ENCODE peak calls at places on chromosomes 16 and 17, in five cellular contexts. One of them, this sample, is unnamed.

GRCh38 chr16:11423315-11424117 is 78.3 kb downstream of the RMI2 start:
- DNase-seq in lower leg skin: no peak
- DNase-seq in Peyer's patch: no peak
- DNase-seq in endothelial cell: no peak
- DNase-seq in activated CD8-positive, alpha-beta T cell treated with anti-CD3 and anti-CD28 coated beads for 36 hours: no peak
- DNase-seq in this sample: peak

GRCh38 chr16:3256876-3257465 is 538 bp upstream of the MEFV start:
- DNase-seq in lower leg skin: no peak
- DNase-seq in Peyer's patch: no peak
- DNase-seq in endothelial cell: no peak
- DNase-seq in activated CD8-positive, alpha-beta T cell treated with anti-CD3 and anti-CD28 coated beads for 36 hours: no peak
- DNase-seq in this sample: no peak

GRCh38 chr17:76820039-76820438 is 48.2 kb upstream of the MGAT5B start:
- DNase-seq in lower leg skin: no peak
- DNase-seq in Peyer's patch: no peak
- DNase-seq in endothelial cell: no peak
- DNase-seq in activated CD8-positive, alpha-beta T cell treated with anti-CD3 and anti-CD28 coated beads for 36 hours: no peak
- DNase-seq in this sample: no peak

GRCh38 chr16:6682142-6682811 is 650.4 kb upstream of the RBFOX1 start:
- DNase-seq in lower leg skin: peak
- DNase-seq in Peyer's patch: no peak
- DNase-seq in endothelial cell: peak
- DNase-seq in activated CD8-positive, alpha-beta T cell treated with anti-CD3 and anti-CD28 coated beads for 36 hours: peak
- DNase-seq in this sample: no peak

GRCh38 chr17:73829676-73830280 is 185.5 kb upstream of the SDK2 start:
- DNase-seq in lower leg skin: peak
- DNase-seq in Peyer's patch: no peak
- DNase-seq in endothelial cell: no peak
- DNase-seq in activated CD8-positive, alpha-beta T cell treated with anti-CD3 and anti-CD28 coated beads for 36 hours: no peak
- DNase-seq in this sample: no peak

GRCh38 chr17:34909040-34909439 is 52.2 kb downstream of the CCT6B start:
- DNase-seq in lower leg skin: no peak
- DNase-seq in Peyer's patch: no peak
- DNase-seq in endothelial cell: no peak
- DNase-seq in activated CD8-positive, alpha-beta T cell treated with anti-CD3 and anti-CD28 coated beads for 36 hours: no peak
- DNase-seq in this sample: peak

GRCh38 chr17:78490156-78490555 is 87.0 kb downstream of the DNAH17 start:
- DNase-seq in lower leg skin: no peak
- DNase-seq in Peyer's patch: no peak
- DNase-seq in endothelial cell: no peak
- DNase-seq in activated CD8-positive, alpha-beta T cell treated with anti-CD3 and anti-CD28 coated beads for 36 hours: no peak
- DNase-seq in this sample: no peak

GRCh38 chr17:61481421-61481820 is 29.2 kb downstream of the TBX4 start:
- DNase-seq in lower leg skin: no peak
- DNase-seq in Peyer's patch: no peak
- DNase-seq in endothelial cell: no peak
- DNase-seq in activated CD8-positive, alpha-beta T cell treated with anti-CD3 and anti-CD28 coated beads for 36 hours: no peak
- DNase-seq in this sample: no peak

GRCh38 chr16:83420206-83420760 is 387.5 kb upstream of the HSBP1 start:
- DNase-seq in lower leg skin: no peak
- DNase-seq in Peyer's patch: no peak
- DNase-seq in endothelial cell: peak
- DNase-seq in activated CD8-positive, alpha-beta T cell treated with anti-CD3 and anti-CD28 coated beads for 36 hours: no peak
- DNase-seq in this sample: no peak

GRCh38 chr16:945271-946047 is 25.3 kb downstream of the LMF1 start:
- DNase-seq in lower leg skin: no peak
- DNase-seq in Peyer's patch: no peak
- DNase-seq in endothelial cell: no peak
- DNase-seq in activated CD8-positive, alpha-beta T cell treated with anti-CD3 and anti-CD28 coated beads for 36 hours: no peak
- DNase-seq in this sample: no peak

GRCh38 chr16:80792031-80792430 is 12.4 kb downstream of the CDYL2 start:
- DNase-seq in lower leg skin: no peak
- DNase-seq in Peyer's patch: no peak
- DNase-seq in endothelial cell: no peak
- DNase-seq in activated CD8-positive, alpha-beta T cell treated with anti-CD3 and anti-CD28 coated beads for 36 hours: no peak
- DNase-seq in this sample: no peak

GRCh38 chr17:44351961-44352921 is 7.1 kb downstream of the GRN start:
- DNase-seq in lower leg skin: no peak
- DNase-seq in Peyer's patch: no peak
- DNase-seq in endothelial cell: no peak
- DNase-seq in activated CD8-positive, alpha-beta T cell treated with anti-CD3 and anti-CD28 coated beads for 36 hours: no peak
- DNase-seq in this sample: no peak

GRCh38 chr16:73268311-73268997 is 220.5 kb upstream of the ZFHX3 start:
- DNase-seq in lower leg skin: no peak
- DNase-seq in Peyer's patch: no peak
- DNase-seq in endothelial cell: peak
- DNase-seq in activated CD8-positive, alpha-beta T cell treated with anti-CD3 and anti-CD28 coated beads for 36 hours: no peak
- DNase-seq in this sample: no peak

GRCh38 chr17:29615492-29616299 is 7.0 kb downstream of the CORO6 start:
- DNase-seq in lower leg skin: peak
- DNase-seq in Peyer's patch: peak
- DNase-seq in endothelial cell: peak
- DNase-seq in activated CD8-positive, alpha-beta T cell treated with anti-CD3 and anti-CD28 coated beads for 36 hours: peak
- DNase-seq in this sample: peak

GRCh38 chr16:25148568-25149215 is 37.1 kb downstream of the LCMT1 start:
- DNase-seq in lower leg skin: no peak
- DNase-seq in Peyer's patch: no peak
- DNase-seq in endothelial cell: no peak
- DNase-seq in activated CD8-positive, alpha-beta T cell treated with anti-CD3 and anti-CD28 coated beads for 36 hours: no peak
- DNase-seq in this sample: no peak

GRCh38 chr17:64786337-64786736 is 124.2 kb upstream of the SMURF2 start:
- DNase-seq in lower leg skin: peak
- DNase-seq in Peyer's patch: no peak
- DNase-seq in endothelial cell: no peak
- DNase-seq in activated CD8-positive, alpha-beta T cell treated with anti-CD3 and anti-CD28 coated beads for 36 hours: no peak
- DNase-seq in this sample: no peak

GRCh38 chr17:7632492-7632894 is 2.6 kb downstream of the SHBG start:
- DNase-seq in lower leg skin: no peak
- DNase-seq in Peyer's patch: no peak
- DNase-seq in endothelial cell: peak
- DNase-seq in activated CD8-positive, alpha-beta T cell treated with anti-CD3 and anti-CD28 coated beads for 36 hours: peak
- DNase-seq in this sample: peak

GRCh38 chr16:56191807-56192643 is 736 bp downstream of the GNAO1 start:
- DNase-seq in lower leg skin: no peak
- DNase-seq in Peyer's patch: no peak
- DNase-seq in endothelial cell: no peak
- DNase-seq in activated CD8-positive, alpha-beta T cell treated with anti-CD3 and anti-CD28 coated beads for 36 hours: peak
- DNase-seq in this sample: no peak

GRCh38 chr17:69075823-69076222 is 15.1 kb upstream of the ABCA9 start:
- DNase-seq in lower leg skin: no peak
- DNase-seq in Peyer's patch: no peak
- DNase-seq in endothelial cell: no peak
- DNase-seq in activated CD8-positive, alpha-beta T cell treated with anti-CD3 and anti-CD28 coated beads for 36 hours: no peak
- DNase-seq in this sample: no peak
- TF ChIP-seq CTCF in lower leg skin: no peak
- TF ChIP-seq CTCF in Peyer's patch: no peak
- TF ChIP-seq CTCF in endothelial cell: no peak
- TF ChIP-seq CTCF in activated CD8-positive, alpha-beta T cell treated with anti-CD3 and anti-CD28 coated beads for 36 hours: no peak
- TF ChIP-seq CTCF in this sample: no peak

GRCh38 chr17:19264277-19264676 is 27.1 kb downstream of the EPN2 start:
- DNase-seq in lower leg skin: no peak
- DNase-seq in Peyer's patch: no peak
- DNase-seq in endothelial cell: no peak
- DNase-seq in activated CD8-positive, alpha-beta T cell treated with anti-CD3 and anti-CD28 coated beads for 36 hours: no peak
- DNase-seq in this sample: no peak

GRCh38 chr17:19262650-19263620 is 25.8 kb downstream of the EPN2 start:
- DNase-seq in lower leg skin: no peak
- DNase-seq in Peyer's patch: no peak
- DNase-seq in endothelial cell: no peak
- DNase-seq in activated CD8-positive, alpha-beta T cell treated with anti-CD3 and anti-CD28 coated beads for 36 hours: no peak
- DNase-seq in this sample: no peak

GRCh38 chr17:19263621-19264010 is 26.4 kb downstream of the EPN2 start:
- DNase-seq in lower leg skin: no peak
- DNase-seq in Peyer's patch: no peak
- DNase-seq in endothelial cell: no peak
- DNase-seq in activated CD8-positive, alpha-beta T cell treated with anti-CD3 and anti-CD28 coated beads for 36 hours: no peak
- DNase-seq in this sample: no peak

GRCh38 chr17:19258371-19258770 is 21.2 kb downstream of the EPN2 start:
- DNase-seq in lower leg skin: no peak
- DNase-seq in Peyer's patch: no peak
- DNase-seq in endothelial cell: no peak
- DNase-seq in activated CD8-positive, alpha-beta T cell treated with anti-CD3 and anti-CD28 coated beads for 36 hours: no peak
- DNase-seq in this sample: no peak

GRCh38 chr17:19260958-19261357 is 23.8 kb downstream of the EPN2 start:
- DNase-seq in lower leg skin: no peak
- DNase-seq in Peyer's patch: no peak
- DNase-seq in endothelial cell: no peak
- DNase-seq in activated CD8-positive, alpha-beta T cell treated with anti-CD3 and anti-CD28 coated beads for 36 hours: no peak
- DNase-seq in this sample: no peak
- TF ChIP-seq CTCF in lower leg skin: no peak
- TF ChIP-seq CTCF in Peyer's patch: no peak
- TF ChIP-seq CTCF in endothelial cell: no peak
- TF ChIP-seq CTCF in activated CD8-positive, alpha-beta T cell treated with anti-CD3 and anti-CD28 coated beads for 36 hours: no peak
- TF ChIP-seq CTCF in this sample: no peak

GRCh38 chr16:15521390-15521757 is 87.0 kb downstream of the BMERB1 start:
- DNase-seq in lower leg skin: no peak
- DNase-seq in Peyer's patch: no peak
- DNase-seq in endothelial cell: no peak
- DNase-seq in activated CD8-positive, alpha-beta T cell treated with anti-CD3 and anti-CD28 coated beads for 36 hours: no peak
- DNase-seq in this sample: no peak

GRCh38 chr16:15523939-15524338 is 89.6 kb downstream of the BMERB1 start:
- DNase-seq in lower leg skin: no peak
- DNase-seq in Peyer's patch: no peak
- DNase-seq in endothelial cell: no peak
- DNase-seq in activated CD8-positive, alpha-beta T cell treated with anti-CD3 and anti-CD28 coated beads for 36 hours: no peak
- DNase-seq in this sample: no peak

GRCh38 chr16:15524966-15525365 is 90.6 kb downstream of the BMERB1 start:
- DNase-seq in lower leg skin: no peak
- DNase-seq in Peyer's patch: no peak
- DNase-seq in endothelial cell: no peak
- DNase-seq in activated CD8-positive, alpha-beta T cell treated with anti-CD3 and anti-CD28 coated beads for 36 hours: no peak
- DNase-seq in this sample: no peak

GRCh38 chr16:15521758-15522509 is 87.5 kb downstream of the BMERB1 start:
- DNase-seq in lower leg skin: no peak
- DNase-seq in Peyer's patch: no peak
- DNase-seq in endothelial cell: no peak
- DNase-seq in activated CD8-positive, alpha-beta T cell treated with anti-CD3 and anti-CD28 coated beads for 36 hours: no peak
- DNase-seq in this sample: no peak

GRCh38 chr16:15523092-15523541 is 88.7 kb downstream of the BMERB1 start:
- DNase-seq in lower leg skin: no peak
- DNase-seq in Peyer's patch: peak
- DNase-seq in endothelial cell: no peak
- DNase-seq in activated CD8-positive, alpha-beta T cell treated with anti-CD3 and anti-CD28 coated beads for 36 hours: no peak
- DNase-seq in this sample: no peak
- TF ChIP-seq CTCF in lower leg skin: no peak
- TF ChIP-seq CTCF in Peyer's patch: peak
- TF ChIP-seq CTCF in endothelial cell: no peak
- TF ChIP-seq CTCF in activated CD8-positive, alpha-beta T cell treated with anti-CD3 and anti-CD28 coated beads for 36 hours: no peak
- TF ChIP-seq CTCF in this sample: no peak

GRCh38 chr16:66658143-66658859 is 38.2 kb downstream of the CMTM4 start:
- DNase-seq in lower leg skin: no peak
- DNase-seq in Peyer's patch: no peak
- DNase-seq in endothelial cell: no peak
- DNase-seq in activated CD8-positive, alpha-beta T cell treated with anti-CD3 and anti-CD28 coated beads for 36 hours: no peak
- DNase-seq in this sample: no peak

GRCh38 chr16:66662445-66663194 is 33.9 kb downstream of the CMTM4 start:
- DNase-seq in lower leg skin: peak
- DNase-seq in Peyer's patch: no peak
- DNase-seq in endothelial cell: no peak
- DNase-seq in activated CD8-positive, alpha-beta T cell treated with anti-CD3 and anti-CD28 coated beads for 36 hours: peak
- DNase-seq in this sample: no peak

GRCh38 chr16:66661210-66661560 is 35.4 kb downstream of the CMTM4 start:
- DNase-seq in lower leg skin: peak
- DNase-seq in Peyer's patch: no peak
- DNase-seq in endothelial cell: no peak
- DNase-seq in activated CD8-positive, alpha-beta T cell treated with anti-CD3 and anti-CD28 coated beads for 36 hours: no peak
- DNase-seq in this sample: no peak

GRCh38 chr16:66658860-66659190 is 37.7 kb downstream of the CMTM4 start:
- DNase-seq in lower leg skin: no peak
- DNase-seq in Peyer's patch: no peak
- DNase-seq in endothelial cell: no peak
- DNase-seq in activated CD8-positive, alpha-beta T cell treated with anti-CD3 and anti-CD28 coated beads for 36 hours: no peak
- DNase-seq in this sample: no peak

GRCh38 chr16:66660422-66661209 is 35.9 kb downstream of the CMTM4 start:
- DNase-seq in lower leg skin: peak
- DNase-seq in Peyer's patch: no peak
- DNase-seq in endothelial cell: peak
- DNase-seq in activated CD8-positive, alpha-beta T cell treated with anti-CD3 and anti-CD28 coated beads for 36 hours: no peak
- DNase-seq in this sample: no peak
- TF ChIP-seq CTCF in lower leg skin: no peak
- TF ChIP-seq CTCF in Peyer's patch: no peak
- TF ChIP-seq CTCF in endothelial cell: no peak
- TF ChIP-seq CTCF in activated CD8-positive, alpha-beta T cell treated with anti-CD3 and anti-CD28 coated beads for 36 hours: no peak
- TF ChIP-seq CTCF in this sample: no peak

This sample was measured in GM10248.